ENCODE peak calls at places on chromosomes 7 and 10, in six cellular contexts. One of them, this sample, is unnamed.

GRCh38 chr7:122885583-122886356 is 490 bp downstream of the CADPS2 start:
- DNase-seq in thoracic aorta: no peak
- DNase-seq in body of pancreas: peak; percentile 39
- DNase-seq in astrocyte: peak; percentile 26
- DNase-seq in adrenal gland: peak; percentile 75
- DNase-seq in spleen: peak; percentile 76
- DNase-seq in this sample: peak; percentile 60

GRCh38 chr7:13639416-13639815 is 350.1 kb downstream of the ETV1 start:
- DNase-seq in body of pancreas: no peak
- DNase-seq in spleen: no peak
- DNase-seq in thoracic aorta: no peak
- DNase-seq in astrocyte: no peak
- DNase-seq in adrenal gland: no peak
- DNase-seq in this sample: no peak

GRCh38 chr7:103445228-103446020 is 583 bp downstream of the SLC26A5 start:
- DNase-seq in adrenal gland: no peak
- DNase-seq in thoracic aorta: no peak
- DNase-seq in spleen: no peak
- DNase-seq in body of pancreas: no peak
- DNase-seq in astrocyte: no peak
- DNase-seq in this sample: peak; percentile 4

GRCh38 chr7:27176962-27177794 is 3.1 kb upstream of the HOXA10 start:
- DNase-seq in adrenal gland: peak; percentile 13
- DNase-seq in spleen: peak; percentile 57
- DNase-seq in thoracic aorta: no peak
- DNase-seq in astrocyte: no peak
- DNase-seq in body of pancreas: peak; percentile 6
- DNase-seq in this sample: no peak

GRCh38 chr7:154640266-154640865 is 362.6 kb downstream of the PAXIP1 start:
- DNase-seq in body of pancreas: no peak
- DNase-seq in adrenal gland: no peak
- DNase-seq in astrocyte: no peak
- DNase-seq in thoracic aorta: no peak
- DNase-seq in spleen: no peak
- DNase-seq in this sample: no peak

GRCh38 chr7:73557397-73558257 is at the start of gene BCL7B:
- DNase-seq in spleen: peak; percentile 94
- DNase-seq in astrocyte: no peak
- DNase-seq in adrenal gland: peak; percentile 63
- DNase-seq in thoracic aorta: no peak
- DNase-seq in body of pancreas: peak; percentile 72
- DNase-seq in this sample: peak; percentile 58

GRCh38 chr7:143379607-143380263 is 1.4 kb upstream of the ZYX start:
- DNase-seq in spleen: no peak
- DNase-seq in body of pancreas: no peak
- DNase-seq in thoracic aorta: no peak
- DNase-seq in astrocyte: no peak
- DNase-seq in adrenal gland: no peak
- DNase-seq in this sample: no peak

GRCh38 chr7:53151496-53151895 is 116.1 kb downstream of the POM121L12 start:
- DNase-seq in thoracic aorta: no peak
- DNase-seq in adrenal gland: no peak
- DNase-seq in astrocyte: no peak
- DNase-seq in body of pancreas: no peak
- DNase-seq in spleen: no peak
- DNase-seq in this sample: no peak

GRCh38 chr7:43489257-43489656 is 93.7 kb upstream of the STK17A start:
- DNase-seq in astrocyte: no peak
- DNase-seq in body of pancreas: no peak
- DNase-seq in spleen: no peak
- DNase-seq in adrenal gland: no peak
- DNase-seq in thoracic aorta: no peak
- DNase-seq in this sample: no peak

GRCh38 chr7:107230334-107230733 is 61.5 kb downstream of the HBP1 start:
- DNase-seq in spleen: no peak
- DNase-seq in adrenal gland: no peak
- DNase-seq in astrocyte: peak; percentile 39
- DNase-seq in body of pancreas: no peak
- DNase-seq in thoracic aorta: no peak
- DNase-seq in this sample: no peak

GRCh38 chr10:129971381-129972144 is 7.5 kb upstream of the EBF3 start:
- DNase-seq in spleen: peak; percentile 79
- DNase-seq in body of pancreas: peak; percentile 58
- DNase-seq in thoracic aorta: no peak
- DNase-seq in astrocyte: no peak
- DNase-seq in adrenal gland: peak; percentile 34
- DNase-seq in this sample: peak; percentile 56

GRCh38 chr10:121796342-121796741 is 131.5 kb downstream of the ATE1 start:
- DNase-seq in body of pancreas: no peak
- DNase-seq in astrocyte: no peak
- DNase-seq in adrenal gland: no peak
- DNase-seq in spleen: no peak
- DNase-seq in thoracic aorta: no peak
- DNase-seq in this sample: no peak

GRCh38 chr10:87685832-87686589 is 26.3 kb downstream of the PAPSS2 start:
- DNase-seq in thoracic aorta: no peak
- DNase-seq in astrocyte: no peak
- DNase-seq in adrenal gland: no peak
- DNase-seq in spleen: no peak
- DNase-seq in body of pancreas: no peak
- DNase-seq in this sample: no peak

GRCh38 chr7:140160308-140160707 is 16.5 kb downstream of the KDM7A start:
- DNase-seq in astrocyte: no peak
- DNase-seq in spleen: no peak
- DNase-seq in body of pancreas: no peak
- DNase-seq in adrenal gland: no peak
- DNase-seq in thoracic aorta: no peak
- DNase-seq in this sample: no peak

DNA sequence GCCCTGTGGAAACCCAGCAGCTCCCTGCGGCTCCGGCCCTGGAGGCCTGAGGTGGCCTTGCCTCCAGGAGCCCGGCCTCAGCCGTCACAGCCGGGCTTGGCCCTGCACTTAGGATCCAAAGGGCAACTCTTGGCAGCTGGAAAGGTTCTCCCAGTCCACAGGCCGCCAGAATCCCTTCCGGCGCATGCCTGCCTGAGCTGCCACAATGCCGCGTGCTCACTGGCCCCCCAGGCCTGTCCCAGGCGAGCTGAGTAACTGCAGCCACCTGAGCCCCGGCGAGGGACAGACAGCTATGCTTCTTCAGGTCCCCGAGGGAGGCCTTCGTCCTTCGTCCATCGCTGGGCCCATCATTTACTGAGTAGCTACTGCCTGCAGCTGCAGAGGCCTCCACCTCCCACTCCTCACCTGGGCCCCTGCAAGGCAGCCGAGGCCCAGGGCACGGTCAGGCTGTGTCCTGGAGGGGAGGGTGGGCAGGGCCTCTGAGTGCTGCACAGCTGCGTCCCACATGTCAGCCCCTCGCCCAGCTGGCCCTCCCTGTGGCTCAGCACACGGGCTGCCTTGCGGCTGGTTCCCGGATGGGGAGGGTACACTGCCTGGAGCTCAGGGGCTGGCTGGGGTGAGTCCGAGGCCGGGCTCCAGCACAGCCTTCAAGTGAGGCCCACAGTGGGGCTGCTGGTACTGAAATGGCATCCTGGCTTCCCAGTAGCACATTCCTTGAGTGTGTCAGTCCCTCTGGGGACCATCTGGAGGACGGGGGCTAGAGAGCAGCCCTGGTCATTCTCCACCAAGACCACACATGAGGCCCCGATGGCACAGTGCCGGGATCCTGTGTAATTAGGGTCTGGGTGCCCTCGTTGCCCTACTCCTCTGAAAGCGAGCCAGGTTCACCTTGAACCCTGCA is 172.5 kb downstream of the ELFN1 start:
- DNase-seq in spleen: peak; percentile 69
- DNase-seq in body of pancreas: no peak
- DNase-seq in thoracic aorta: no peak
- DNase-seq in astrocyte: no peak
- DNase-seq in adrenal gland: peak; percentile 8
- DNase-seq in this sample: no peak
- TF ChIP-seq CTCF in spleen: no peak
- TF ChIP-seq CTCF in body of pancreas: no peak
- TF ChIP-seq CTCF in thoracic aorta: no peak
- TF ChIP-seq CTCF in astrocyte: no peak
- TF ChIP-seq CTCF in adrenal gland: no peak
- TF ChIP-seq CTCF in this sample: no peak

GRCh38 chr10:30014511-30014910 is 44.9 kb downstream of the JCAD start:
- DNase-seq in astrocyte: no peak
- DNase-seq in body of pancreas: no peak
- DNase-seq in spleen: no peak
- DNase-seq in adrenal gland: no peak
- DNase-seq in thoracic aorta: no peak
- DNase-seq in this sample: peak; percentile 21
- H3K4me3 ChIP-seq in astrocyte: no peak overlapping the region
- H3K4me3 ChIP-seq in body of pancreas: no peak overlapping the region
- H3K4me3 ChIP-seq in spleen: no peak overlapping the region
- H3K4me3 ChIP-seq in adrenal gland: no peak overlapping the region
- H3K4me3 ChIP-seq in thoracic aorta: no peak overlapping the region
- H3K4me3 ChIP-seq in this sample: no peak overlapping the region

DNA sequence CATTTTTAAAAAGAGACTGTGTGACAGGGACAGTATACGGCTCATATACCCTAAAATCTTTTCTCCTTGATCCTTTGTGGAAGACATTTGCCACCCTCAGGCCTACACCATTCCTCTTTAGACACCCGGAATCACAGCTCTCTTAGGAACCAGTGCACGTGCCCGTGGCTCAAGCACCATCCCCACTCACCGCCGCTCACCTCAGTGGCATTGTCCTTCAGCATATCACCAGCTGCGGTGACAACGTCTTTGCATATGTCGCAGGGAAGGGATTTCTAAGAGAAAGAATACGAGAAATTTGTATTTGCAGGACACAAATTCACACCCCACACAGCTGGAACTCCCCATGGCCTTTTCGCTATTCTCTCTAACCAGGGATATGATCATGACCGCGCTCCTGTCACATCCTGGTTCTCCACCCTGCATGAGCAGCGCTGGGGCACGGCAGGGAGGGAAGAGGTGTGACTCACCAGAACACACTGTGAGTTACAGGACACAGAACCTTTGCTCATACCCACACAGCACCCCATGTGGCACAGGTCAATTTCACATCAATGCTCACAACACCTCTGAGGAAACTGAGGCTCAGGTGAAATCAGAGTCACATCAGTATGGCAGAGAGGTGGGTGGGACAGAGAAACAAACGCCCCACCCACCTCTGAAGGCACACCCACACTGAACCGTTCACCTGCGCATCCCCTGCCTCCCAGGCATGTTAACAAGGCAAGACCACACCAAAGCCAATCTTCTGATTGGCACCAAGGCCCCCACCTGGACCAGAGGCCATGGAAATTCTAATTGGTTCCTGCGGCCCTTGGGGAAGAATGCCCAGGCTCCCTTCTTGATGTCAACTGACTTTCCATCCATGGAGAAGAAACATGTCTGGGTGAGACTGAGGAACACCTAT is 19.2 kb downstream of the PSAP start:
- DNase-seq in body of pancreas: no peak
- DNase-seq in adrenal gland: peak; percentile 55
- DNase-seq in astrocyte: peak; percentile 40
- DNase-seq in spleen: peak; percentile 65
- DNase-seq in thoracic aorta: no peak
- DNase-seq in this sample: peak; percentile 49
- TF ChIP-seq CTCF in body of pancreas: no peak
- TF ChIP-seq CTCF in adrenal gland: no peak
- TF ChIP-seq CTCF in astrocyte: no peak
- TF ChIP-seq CTCF in spleen: no peak
- TF ChIP-seq CTCF in thoracic aorta: no peak
- TF ChIP-seq CTCF in this sample: no peak

DNA sequence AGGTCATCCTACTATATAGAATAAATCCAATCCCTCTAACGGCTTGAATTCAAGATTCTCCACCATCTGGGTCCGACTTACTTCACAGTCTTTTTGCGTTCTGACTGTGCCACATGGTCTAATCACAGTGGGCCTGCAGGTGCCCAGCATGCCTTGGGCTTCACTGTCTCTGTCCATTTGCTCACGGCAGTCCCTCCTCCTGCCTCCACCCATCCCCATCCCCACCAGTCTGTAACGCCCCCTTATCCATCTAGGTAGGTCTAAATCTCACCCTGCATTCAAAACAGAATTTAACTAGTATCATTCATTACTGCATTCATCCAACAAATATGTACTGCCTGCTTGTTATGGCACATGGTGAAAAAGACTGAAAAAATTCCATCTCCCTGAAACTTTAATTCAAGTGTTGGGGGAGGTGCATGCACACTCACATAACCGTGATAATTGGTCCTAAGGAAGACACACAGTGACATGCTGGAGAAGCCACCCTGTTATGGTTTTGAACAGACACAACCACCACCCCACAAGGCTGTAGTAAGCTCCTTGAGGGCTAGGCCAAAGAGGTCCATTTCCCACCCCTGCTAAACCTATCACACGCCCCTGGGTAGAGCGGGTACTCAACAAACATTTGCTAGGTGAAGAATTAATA is 24.2 kb downstream of the SORBS1 start:
- DNase-seq in adrenal gland: no peak
- DNase-seq in astrocyte: peak; percentile 44
- DNase-seq in thoracic aorta: no peak
- DNase-seq in body of pancreas: no peak
- DNase-seq in spleen: no peak
- DNase-seq in this sample: no peak
- H3K4me3 ChIP-seq in adrenal gland: no peak overlapping the region
- H3K4me3 ChIP-seq in astrocyte: no peak overlapping the region
- H3K4me3 ChIP-seq in thoracic aorta: peak overlapping the region; percentile 41
- H3K4me3 ChIP-seq in body of pancreas: no peak overlapping the region
- H3K4me3 ChIP-seq in spleen: no peak overlapping the region
- H3K4me3 ChIP-seq in this sample: no peak overlapping the region